ENCODE peak calls at places on chromosome 4, in eight cellular contexts. One of them, this sample, is unnamed.

GRCh38 chr4:3073158-3074077 is 920 bp downstream of the HTT-AS start:
- DNase-seq in HEK293T: no peak
- DNase-seq in A673: peak; percentile 88
- DNase-seq in glutamatergic neuron: no peak
- DNase-seq in activated effector memory CD4-positive, alpha-beta T cell treated with anti-CD3 and anti-CD28 coated beads, Interleukin-2, amount 50 U/mL, for 16 hours: no peak
- DNase-seq in EL: no peak
- DNase-seq in stimulated activated CD4-positive, alpha-beta T cell treated with anti-CD3 and anti-CD28 coated beads, TNF-alpha, amount 100 ng/mL, for 4 hours: no peak
- DNase-seq in T follicular helper cell: peak; percentile 13
- DNase-seq in this sample: no peak

GRCh38 chr4:3498901-3499510 is 33.2 kb downstream of the LRPAP1 start:
- DNase-seq in A673: no peak
- DNase-seq in glutamatergic neuron: no peak
- DNase-seq in T follicular helper cell: no peak
- DNase-seq in stimulated activated CD4-positive, alpha-beta T cell treated with anti-CD3 and anti-CD28 coated beads, TNF-alpha, amount 100 ng/mL, for 4 hours: no peak
- DNase-seq in HEK293T: no peak
- DNase-seq in EL: no peak
- DNase-seq in activated effector memory CD4-positive, alpha-beta T cell treated with anti-CD3 and anti-CD28 coated beads, Interleukin-2, amount 50 U/mL, for 16 hours: no peak
- DNase-seq in this sample: no peak

GRCh38 chr4:37885496-37885895 is 5.4 kb upstream of the TBC1D1 start:
- DNase-seq in stimulated activated CD4-positive, alpha-beta T cell treated with anti-CD3 and anti-CD28 coated beads, TNF-alpha, amount 100 ng/mL, for 4 hours: no peak
- DNase-seq in activated effector memory CD4-positive, alpha-beta T cell treated with anti-CD3 and anti-CD28 coated beads, Interleukin-2, amount 50 U/mL, for 16 hours: no peak
- DNase-seq in T follicular helper cell: no peak
- DNase-seq in HEK293T: no peak
- DNase-seq in glutamatergic neuron: no peak
- DNase-seq in A673: no peak
- DNase-seq in EL: no peak
- DNase-seq in this sample: no peak

GRCh38 chr4:6951880-6952381 is 42.3 kb downstream of the TBC1D14 start:
- DNase-seq in glutamatergic neuron: no peak
- DNase-seq in activated effector memory CD4-positive, alpha-beta T cell treated with anti-CD3 and anti-CD28 coated beads, Interleukin-2, amount 50 U/mL, for 16 hours: no peak
- DNase-seq in T follicular helper cell: no peak
- DNase-seq in stimulated activated CD4-positive, alpha-beta T cell treated with anti-CD3 and anti-CD28 coated beads, TNF-alpha, amount 100 ng/mL, for 4 hours: no peak
- DNase-seq in A673: no peak
- DNase-seq in EL: no peak
- DNase-seq in HEK293T: no peak
- DNase-seq in this sample: no peak

GRCh38 chr4:165803005-165803404 is 70.0 kb upstream of the TLL1 start:
- DNase-seq in EL: no peak
- DNase-seq in glutamatergic neuron: no peak
- DNase-seq in stimulated activated CD4-positive, alpha-beta T cell treated with anti-CD3 and anti-CD28 coated beads, TNF-alpha, amount 100 ng/mL, for 4 hours: no peak
- DNase-seq in A673: no peak
- DNase-seq in T follicular helper cell: no peak
- DNase-seq in activated effector memory CD4-positive, alpha-beta T cell treated with anti-CD3 and anti-CD28 coated beads, Interleukin-2, amount 50 U/mL, for 16 hours: no peak
- DNase-seq in HEK293T: no peak
- DNase-seq in this sample: no peak

GRCh38 chr4:8038083-8038482 is 98.4 kb upstream of the AFAP1 start:
- DNase-seq in HEK293T: no peak
- DNase-seq in glutamatergic neuron: no peak
- DNase-seq in EL: no peak
- DNase-seq in activated effector memory CD4-positive, alpha-beta T cell treated with anti-CD3 and anti-CD28 coated beads, Interleukin-2, amount 50 U/mL, for 16 hours: no peak
- DNase-seq in T follicular helper cell: no peak
- DNase-seq in stimulated activated CD4-positive, alpha-beta T cell treated with anti-CD3 and anti-CD28 coated beads, TNF-alpha, amount 100 ng/mL, for 4 hours: no peak
- DNase-seq in A673: no peak
- DNase-seq in this sample: no peak

GRCh38 chr4:40251366-40251765 is 54.5 kb downstream of the RHOH start:
- DNase-seq in glutamatergic neuron: no peak
- DNase-seq in stimulated activated CD4-positive, alpha-beta T cell treated with anti-CD3 and anti-CD28 coated beads, TNF-alpha, amount 100 ng/mL, for 4 hours: no peak
- DNase-seq in EL: peak; percentile 24
- DNase-seq in activated effector memory CD4-positive, alpha-beta T cell treated with anti-CD3 and anti-CD28 coated beads, Interleukin-2, amount 50 U/mL, for 16 hours: no peak
- DNase-seq in HEK293T: no peak
- DNase-seq in A673: peak; percentile 29
- DNase-seq in T follicular helper cell: no peak
- DNase-seq in this sample: no peak

GRCh38 chr4:187887886-187888285 is 107.7 kb upstream of the ZFP42 start:
- DNase-seq in T follicular helper cell: no peak
- DNase-seq in HEK293T: no peak
- DNase-seq in stimulated activated CD4-positive, alpha-beta T cell treated with anti-CD3 and anti-CD28 coated beads, TNF-alpha, amount 100 ng/mL, for 4 hours: no peak
- DNase-seq in activated effector memory CD4-positive, alpha-beta T cell treated with anti-CD3 and anti-CD28 coated beads, Interleukin-2, amount 50 U/mL, for 16 hours: no peak
- DNase-seq in A673: peak; percentile 4
- DNase-seq in EL: no peak
- DNase-seq in glutamatergic neuron: no peak
- DNase-seq in this sample: no peak

GRCh38 chr4:56804551-56804950 is 16.9 kb downstream of the SPINK2 start:
- DNase-seq in A673: no peak
- DNase-seq in activated effector memory CD4-positive, alpha-beta T cell treated with anti-CD3 and anti-CD28 coated beads, Interleukin-2, amount 50 U/mL, for 16 hours: no peak
- DNase-seq in stimulated activated CD4-positive, alpha-beta T cell treated with anti-CD3 and anti-CD28 coated beads, TNF-alpha, amount 100 ng/mL, for 4 hours: no peak
- DNase-seq in glutamatergic neuron: no peak
- DNase-seq in HEK293T: no peak
- DNase-seq in EL: no peak
- DNase-seq in T follicular helper cell: no peak
- DNase-seq in this sample: no peak

GRCh38 chr4:121307441-121308327 is 73.1 kb downstream of the QRFPR start:
- DNase-seq in stimulated activated CD4-positive, alpha-beta T cell treated with anti-CD3 and anti-CD28 coated beads, TNF-alpha, amount 100 ng/mL, for 4 hours: no peak
- DNase-seq in A673: peak; percentile 73
- DNase-seq in HEK293T: peak; percentile 55
- DNase-seq in glutamatergic neuron: no peak
- DNase-seq in T follicular helper cell: peak; percentile 13
- DNase-seq in activated effector memory CD4-positive, alpha-beta T cell treated with anti-CD3 and anti-CD28 coated beads, Interleukin-2, amount 50 U/mL, for 16 hours: peak; percentile 71
- DNase-seq in EL: peak; percentile 44
- DNase-seq in this sample: no peak

GRCh38 chr4:102299708-102300107 is 45.6 kb downstream of the SLC39A8 start:
- DNase-seq in EL: peak; percentile 51
- DNase-seq in A673: peak; percentile 59
- DNase-seq in T follicular helper cell: no peak
- DNase-seq in HEK293T: peak; percentile 61
- DNase-seq in stimulated activated CD4-positive, alpha-beta T cell treated with anti-CD3 and anti-CD28 coated beads, TNF-alpha, amount 100 ng/mL, for 4 hours: no peak
- DNase-seq in glutamatergic neuron: no peak
- DNase-seq in activated effector memory CD4-positive, alpha-beta T cell treated with anti-CD3 and anti-CD28 coated beads, Interleukin-2, amount 50 U/mL, for 16 hours: peak; percentile 62
- DNase-seq in this sample: no peak

GRCh38 chr4:8917321-8917811 is 45.7 kb upstream of the HMX1 start:
- DNase-seq in A673: no peak
- DNase-seq in EL: no peak
- DNase-seq in activated effector memory CD4-positive, alpha-beta T cell treated with anti-CD3 and anti-CD28 coated beads, Interleukin-2, amount 50 U/mL, for 16 hours: peak; percentile 55
- DNase-seq in glutamatergic neuron: no peak
- DNase-seq in HEK293T: peak; percentile 8
- DNase-seq in T follicular helper cell: no peak
- DNase-seq in stimulated activated CD4-positive, alpha-beta T cell treated with anti-CD3 and anti-CD28 coated beads, TNF-alpha, amount 100 ng/mL, for 4 hours: no peak
- DNase-seq in this sample: no peak

GRCh38 chr4:156981262-156981661 is 9.7 kb upstream of the PDGFC start:
- DNase-seq in HEK293T: no peak
- DNase-seq in activated effector memory CD4-positive, alpha-beta T cell treated with anti-CD3 and anti-CD28 coated beads, Interleukin-2, amount 50 U/mL, for 16 hours: no peak
- DNase-seq in T follicular helper cell: no peak
- DNase-seq in stimulated activated CD4-positive, alpha-beta T cell treated with anti-CD3 and anti-CD28 coated beads, TNF-alpha, amount 100 ng/mL, for 4 hours: no peak
- DNase-seq in glutamatergic neuron: no peak
- DNase-seq in A673: peak; percentile 81
- DNase-seq in EL: no peak
- DNase-seq in this sample: no peak

GRCh38 chr4:56086561-56086960 is 137.8 kb downstream of the CEP135 start:
- DNase-seq in HEK293T: no peak
- DNase-seq in glutamatergic neuron: no peak
- DNase-seq in EL: no peak
- DNase-seq in A673: no peak
- DNase-seq in activated effector memory CD4-positive, alpha-beta T cell treated with anti-CD3 and anti-CD28 coated beads, Interleukin-2, amount 50 U/mL, for 16 hours: no peak
- DNase-seq in stimulated activated CD4-positive, alpha-beta T cell treated with anti-CD3 and anti-CD28 coated beads, TNF-alpha, amount 100 ng/mL, for 4 hours: no peak
- DNase-seq in T follicular helper cell: no peak
- DNase-seq in this sample: no peak

GRCh38 chr4:165711436-165711835 is 161.6 kb upstream of the TLL1 start:
- DNase-seq in T follicular helper cell: no peak
- DNase-seq in activated effector memory CD4-positive, alpha-beta T cell treated with anti-CD3 and anti-CD28 coated beads, Interleukin-2, amount 50 U/mL, for 16 hours: no peak
- DNase-seq in HEK293T: no peak
- DNase-seq in A673: peak; percentile 48
- DNase-seq in stimulated activated CD4-positive, alpha-beta T cell treated with anti-CD3 and anti-CD28 coated beads, TNF-alpha, amount 100 ng/mL, for 4 hours: no peak
- DNase-seq in EL: no peak
- DNase-seq in glutamatergic neuron: no peak
- DNase-seq in this sample: no peak

GRCh38 chr4:14130551-14130950 is 503.0 kb upstream of the BOD1L1 start:
- DNase-seq in activated effector memory CD4-positive, alpha-beta T cell treated with anti-CD3 and anti-CD28 coated beads, Interleukin-2, amount 50 U/mL, for 16 hours: no peak
- DNase-seq in HEK293T: no peak
- DNase-seq in T follicular helper cell: no peak
- DNase-seq in glutamatergic neuron: no peak
- DNase-seq in EL: peak; percentile 78
- DNase-seq in stimulated activated CD4-positive, alpha-beta T cell treated with anti-CD3 and anti-CD28 coated beads, TNF-alpha, amount 100 ng/mL, for 4 hours: no peak
- DNase-seq in A673: peak; percentile 21
- DNase-seq in this sample: no peak

GRCh38 chr4:161160718-161161117 is 1003.1 kb downstream of the FSTL5 start:
- DNase-seq in EL: no peak
- DNase-seq in HEK293T: no peak
- DNase-seq in glutamatergic neuron: no peak
- DNase-seq in activated effector memory CD4-positive, alpha-beta T cell treated with anti-CD3 and anti-CD28 coated beads, Interleukin-2, amount 50 U/mL, for 16 hours: no peak
- DNase-seq in stimulated activated CD4-positive, alpha-beta T cell treated with anti-CD3 and anti-CD28 coated beads, TNF-alpha, amount 100 ng/mL, for 4 hours: no peak
- DNase-seq in A673: no peak
- DNase-seq in T follicular helper cell: no peak
- DNase-seq in this sample: no peak

GRCh38 chr4:110310795-110311194 is 112.4 kb upstream of the ELOVL6 start:
- DNase-seq in T follicular helper cell: no peak
- DNase-seq in A673: no peak
- DNase-seq in glutamatergic neuron: no peak
- DNase-seq in activated effector memory CD4-positive, alpha-beta T cell treated with anti-CD3 and anti-CD28 coated beads, Interleukin-2, amount 50 U/mL, for 16 hours: no peak
- DNase-seq in HEK293T: no peak
- DNase-seq in stimulated activated CD4-positive, alpha-beta T cell treated with anti-CD3 and anti-CD28 coated beads, TNF-alpha, amount 100 ng/mL, for 4 hours: no peak
- DNase-seq in EL: no peak
- DNase-seq in this sample: no peak

GRCh38 chr4:158236304-158237030 is 26.2 kb downstream of the TMEM144 start:
- DNase-seq in glutamatergic neuron: no peak
- DNase-seq in T follicular helper cell: no peak
- DNase-seq in A673: no peak
- DNase-seq in activated effector memory CD4-positive, alpha-beta T cell treated with anti-CD3 and anti-CD28 coated beads, Interleukin-2, amount 50 U/mL, for 16 hours: no peak
- DNase-seq in HEK293T: no peak
- DNase-seq in stimulated activated CD4-positive, alpha-beta T cell treated with anti-CD3 and anti-CD28 coated beads, TNF-alpha, amount 100 ng/mL, for 4 hours: no peak
- DNase-seq in EL: no peak
- DNase-seq in this sample: no peak

GRCh38 chr4:6591305-6591704 is 16.3 kb downstream of the MAN2B2 start:
- DNase-seq in T follicular helper cell: no peak
- DNase-seq in glutamatergic neuron: peak; percentile 83
- DNase-seq in stimulated activated CD4-positive, alpha-beta T cell treated with anti-CD3 and anti-CD28 coated beads, TNF-alpha, amount 100 ng/mL, for 4 hours: no peak
- DNase-seq in EL: no peak
- DNase-seq in HEK293T: no peak
- DNase-seq in activated effector memory CD4-positive, alpha-beta T cell treated with anti-CD3 and anti-CD28 coated beads, Interleukin-2, amount 50 U/mL, for 16 hours: no peak
- DNase-seq in A673: no peak
- DNase-seq in this sample: no peak

GRCh38 chr4:86670739-86671138 is 76.6 kb downstream of the PTPN13 start:
- DNase-seq in T follicular helper cell: no peak
- DNase-seq in EL: peak; percentile 66
- DNase-seq in activated effector memory CD4-positive, alpha-beta T cell treated with anti-CD3 and anti-CD28 coated beads, Interleukin-2, amount 50 U/mL, for 16 hours: no peak
- DNase-seq in A673: no peak
- DNase-seq in glutamatergic neuron: no peak
- DNase-seq in stimulated activated CD4-positive, alpha-beta T cell treated with anti-CD3 and anti-CD28 coated beads, TNF-alpha, amount 100 ng/mL, for 4 hours: no peak
- DNase-seq in HEK293T: no peak
- DNase-seq in this sample: peak; percentile 6

GRCh38 chr4:173420324-173420752 is 21.4 kb upstream of the SCRG1 start:
- DNase-seq in T follicular helper cell: no peak
- DNase-seq in HEK293T: peak; percentile 30
- DNase-seq in A673: peak; percentile 61
- DNase-seq in activated effector memory CD4-positive, alpha-beta T cell treated with anti-CD3 and anti-CD28 coated beads, Interleukin-2, amount 50 U/mL, for 16 hours: no peak
- DNase-seq in glutamatergic neuron: no peak
- DNase-seq in EL: peak; percentile 19
- DNase-seq in stimulated activated CD4-positive, alpha-beta T cell treated with anti-CD3 and anti-CD28 coated beads, TNF-alpha, amount 100 ng/mL, for 4 hours: no peak
- DNase-seq in this sample: no peak

GRCh38 chr4:169756971-169757574 is 671 bp downstream of the HPF1 start:
- DNase-seq in glutamatergic neuron: no peak
- DNase-seq in T follicular helper cell: no peak
- DNase-seq in EL: no peak
- DNase-seq in HEK293T: no peak
- DNase-seq in A673: no peak
- DNase-seq in activated effector memory CD4-positive, alpha-beta T cell treated with anti-CD3 and anti-CD28 coated beads, Interleukin-2, amount 50 U/mL, for 16 hours: no peak
- DNase-seq in stimulated activated CD4-positive, alpha-beta T cell treated with anti-CD3 and anti-CD28 coated beads, TNF-alpha, amount 100 ng/mL, for 4 hours: no peak
- DNase-seq in this sample: no peak

GRCh38 chr4:144754562-144755410 is 108.8 kb downstream of the HHIP start:
- DNase-seq in EL: peak; percentile 18
- DNase-seq in T follicular helper cell: no peak
- DNase-seq in A673: peak; percentile 5
- DNase-seq in activated effector memory CD4-positive, alpha-beta T cell treated with anti-CD3 and anti-CD28 coated beads, Interleukin-2, amount 50 U/mL, for 16 hours: no peak
- DNase-seq in glutamatergic neuron: no peak
- DNase-seq in HEK293T: peak; percentile 19
- DNase-seq in stimulated activated CD4-positive, alpha-beta T cell treated with anti-CD3 and anti-CD28 coated beads, TNF-alpha, amount 100 ng/mL, for 4 hours: no peak
- DNase-seq in this sample: no peak

GRCh38 chr4:104418313-104418712 is 76.4 kb downstream of the CXXC4 start:
- DNase-seq in A673: no peak
- DNase-seq in glutamatergic neuron: no peak
- DNase-seq in T follicular helper cell: no peak
- DNase-seq in activated effector memory CD4-positive, alpha-beta T cell treated with anti-CD3 and anti-CD28 coated beads, Interleukin-2, amount 50 U/mL, for 16 hours: no peak
- DNase-seq in stimulated activated CD4-positive, alpha-beta T cell treated with anti-CD3 and anti-CD28 coated beads, TNF-alpha, amount 100 ng/mL, for 4 hours: no peak
- DNase-seq in HEK293T: no peak
- DNase-seq in EL: no peak
- DNase-seq in this sample: no peak

GRCh38 chr4:181330654-181331595 is 912.3 kb upstream of the TENM3 start:
- DNase-seq in activated effector memory CD4-positive, alpha-beta T cell treated with anti-CD3 and anti-CD28 coated beads, Interleukin-2, amount 50 U/mL, for 16 hours: no peak
- DNase-seq in stimulated activated CD4-positive, alpha-beta T cell treated with anti-CD3 and anti-CD28 coated beads, TNF-alpha, amount 100 ng/mL, for 4 hours: no peak
- DNase-seq in glutamatergic neuron: no peak
- DNase-seq in EL: no peak
- DNase-seq in HEK293T: no peak
- DNase-seq in A673: no peak
- DNase-seq in T follicular helper cell: no peak
- DNase-seq in this sample: no peak

GRCh38 chr4:94177822-94178221 is 29.8 kb upstream of the SMARCAD1 start:
- DNase-seq in glutamatergic neuron: no peak
- DNase-seq in T follicular helper cell: no peak
- DNase-seq in A673: no peak
- DNase-seq in stimulated activated CD4-positive, alpha-beta T cell treated with anti-CD3 and anti-CD28 coated beads, TNF-alpha, amount 100 ng/mL, for 4 hours: no peak
- DNase-seq in EL: no peak
- DNase-seq in HEK293T: no peak
- DNase-seq in activated effector memory CD4-positive, alpha-beta T cell treated with anti-CD3 and anti-CD28 coated beads, Interleukin-2, amount 50 U/mL, for 16 hours: no peak
- DNase-seq in this sample: no peak